ENCODE peak calls at places on chromosomes 16 and 17, in five cellular contexts. G, R, N, L and V are unnamed samples.

GRCh38 chr16:4787627-4788482 is at the start of gene SEPTIN12:
- DNase-seq in R (no peak), G (no peak), N (no peak), L (no peak), V (no peak)

GRCh38 chr16:15770512-15770911 is 86.3 kb downstream of the MYH11 start:
- DNase-seq in G (no peak), N (no peak), R (no peak), L (no peak), V (no peak)

GRCh38 chr17:29571486-29571882 is 3.0 kb downstream of the TP53I13 start:
- DNase-seq in N (no peak), L (no peak), R (no peak), G (no peak), V (no peak)

GRCh38 chr16:69365901-69366300 is 14.3 kb upstream of the TMED6 start:
- DNase-seq in L (no peak), N (no peak), G (no peak), R (no peak), V (no peak)

GRCh38 chr17:81422776-81423697 is 27.8 kb downstream of the BAHCC1 start:
- DNase-seq in G (no peak), L (no peak), N (no peak), R (peak), V (no peak)

GRCh38 chr17:67151717-67152116 is 93.3 kb downstream of the HELZ start:
- DNase-seq in R (no peak), N (no peak), G (no peak), L (no peak), V (no peak)

GRCh38 chr17:79047291-79047920 is 23.4 kb downstream of the C1QTNF1 start:
- DNase-seq in G (no peak), L (no peak), R (no peak), N (no peak), V (no peak)

GRCh38 chr16:12917653-12918052 is 16.3 kb downstream of the SHISA9 start:
- DNase-seq in L (no peak), R (no peak), N (no peak), G (no peak), V (no peak)

GRCh38 chr16:79372504-79373184 is 227.9 kb downstream of the MAF start:
- DNase-seq in R (no peak), G (no peak), L (no peak), N (no peak), V (no peak)

GRCh38 chr16:46649571-46649970 is 28.4 kb upstream of the SHCBP1 start:
- DNase-seq in N (no peak), R (no peak), L (no peak), G (no peak), V (no peak)

GRCh38 chr17:1076299-1076981 is 79.5 kb downstream of the TIMM22 start:
- DNase-seq in G (no peak), N (no peak), R (no peak), L (no peak), V (no peak)

GRCh38 chr16:57525761-57526160 is 10.6 kb downstream of the CCDC102A start:
- DNase-seq in R (no peak), L (no peak), N (no peak), G (no peak), V (no peak)

GRCh38 chr17:21352221-21352980 is 23.8 kb upstream of the KCNJ12 start:
- DNase-seq in G (no peak), N (no peak), R (no peak), L (no peak), V (no peak)

GRCh38 chr16:80622007-80622406 is 81.2 kb downstream of the DYNLRB2 start:
- DNase-seq in G (no peak), N (no peak), R (no peak), L (no peak), V (no peak)

GRCh38 chr16:30053376-30054015 is 12.1 kb upstream of the ALDOA start:
- DNase-seq in N (no peak), G (no peak), L (no peak), R (no peak), V (no peak)

GRCh38 chr17:43832976-43833829 is at the start of gene MPP3:
- DNase-seq in G (peak), L (no peak), N (no peak), R (no peak), V (no peak)
- TF ChIP-seq SUZ12 in G (no peak), L (no peak), N (peak), R (no peak), V (no peak)

GRCh38 chr17:44024853-44025252 is 10.1 kb upstream of the TMEM101 start:
- DNase-seq in R (no peak), L (no peak), G (no peak), N (no peak), V (no peak)
- TF ChIP-seq SUZ12 in R (no peak), L (no peak), G (no peak), N (no peak), V (no peak)

GRCh38 chr16:595094-595528 is 5.2 kb downstream of the RAB40C start:
- DNase-seq in N (no peak), R (no peak), G (no peak), L (no peak), V (no peak)
- TF ChIP-seq SUZ12 in N (no peak), R (no peak), G (no peak), L (no peak), V (no peak)

DNA sequence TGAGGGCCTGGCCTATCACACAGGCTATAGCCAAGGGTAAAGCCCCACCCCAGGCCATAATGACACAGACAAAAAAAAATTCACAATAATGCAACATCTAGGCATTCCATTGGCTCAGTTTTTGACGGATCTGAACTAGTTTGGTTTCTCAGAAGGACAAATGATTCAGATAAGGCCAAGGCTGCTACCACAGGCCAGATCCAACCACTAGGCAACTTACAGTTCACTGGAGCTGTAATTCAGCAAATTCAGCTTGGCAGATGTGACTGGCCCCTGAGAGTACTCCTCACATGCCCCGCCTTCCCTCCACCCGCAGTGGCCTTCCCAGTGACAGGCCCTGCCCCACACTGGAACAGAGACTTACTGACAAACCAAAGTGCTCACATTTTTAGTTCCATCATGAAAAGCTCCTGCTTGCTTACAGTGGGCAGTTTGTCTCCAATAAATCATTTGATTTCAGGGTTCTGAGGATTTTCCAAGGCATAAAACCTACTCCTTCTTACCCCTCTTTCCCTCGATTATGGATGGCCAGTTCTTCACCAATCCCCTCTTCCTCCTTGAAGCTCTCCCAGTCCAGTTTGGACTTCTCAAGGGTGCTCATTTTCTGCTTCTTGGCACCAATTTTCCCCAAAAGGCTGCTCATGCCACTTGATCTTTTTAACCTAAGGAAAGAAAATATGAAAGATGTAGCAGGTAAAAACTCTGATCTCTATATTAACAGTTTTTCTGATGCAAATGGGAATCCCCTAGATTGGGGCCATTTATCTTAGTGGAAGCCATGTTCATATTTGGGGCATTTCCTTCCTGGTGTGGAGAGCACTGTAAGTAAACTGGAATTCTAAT is 53.3 kb upstream of the BCAR1 start:
- DNase-seq in R (peak), G (no peak), L (no peak), N (no peak), V (no peak)
- TF ChIP-seq SUZ12 in R (no peak), G (no peak), L (no peak), N (no peak), V (no peak)